ENCODE peak calls at places on chromosomes 1 and 21, in seven cellular contexts. C, G, K, H, W, A and N are unnamed samples.
A peak's percentile ranks its signal among the peaks of the same experiment; 100 is the strongest.

GRCh38 chr1:24609949-24610517 is 33.1 kb upstream of the SRRM1 start:
- DNase-seq in C (no peak), G (no peak), K (no peak), H (no peak), W (no peak), A (no peak), N (no peak)

GRCh38 chr1:29303201-29304024 is 67.1 kb downstream of the PTPRU start:
- DNase-seq in C (no peak), G (no peak), K (peak; percentile 65), H (no peak), W (no peak), A (no peak), N (peak; percentile 71)

GRCh38 chr1:43135857-43136781 is 36.0 kb downstream of the EBNA1BP2 start:
- DNase-seq in C (no peak), G (no peak), K (no peak), H (no peak), W (no peak), A (no peak), N (no peak)

GRCh38 chr1:154407021-154407865 is 2.1 kb downstream of the IL6R start:
- DNase-seq in C (no peak), G (no peak), K (no peak), H (peak; percentile 76), W (no peak), A (no peak), N (peak; percentile 63)

GRCh38 chr1:103788377-103788776 is 38.7 kb downstream of the AMY1C start:
- DNase-seq in C (no peak), G (no peak), K (no peak), H (no peak), W (no peak), A (no peak), N (no peak)

GRCh38 chr21:32560896-32561295 is 24.4 kb downstream of the TCP10L start:
- DNase-seq in C (no peak), G (no peak), K (no peak), H (no peak), W (no peak), A (no peak), N (no peak)

GRCh38 chr1:1832151-1832550 is 53.9 kb upstream of the NADK start:
- DNase-seq in C (no peak), G (no peak), K (no peak), H (no peak), W (no peak), A (no peak), N (peak; percentile 37)

GRCh38 chr1:101261629-101262028 is 24.8 kb downstream of the S1PR1 start:
- DNase-seq in C (no peak), G (no peak), K (no peak), H (no peak), W (no peak), A (no peak), N (no peak)

GRCh38 chr21:33023574-33024277 is 2.0 kb upstream of the OLIG2 start:
- DNase-seq in C (no peak), G (no peak), K (no peak), H (no peak), W (no peak), A (no peak), N (no peak)

GRCh38 chr1:21911205-21912001 is 25.7 kb downstream of the HSPG2 start:
- DNase-seq in C (no peak), G (no peak), K (peak; percentile 94), H (no peak), W (no peak), A (no peak), N (peak; percentile 80)

GRCh38 chr1:80248886-80249285 is 1242.4 kb upstream of the ADGRL4 start:
- DNase-seq in C (no peak), G (no peak), K (no peak), H (no peak), W (no peak), A (no peak), N (no peak)

GRCh38 chr1:167631987-167632680 is 2.1 kb downstream of the RCSD1 start:
- DNase-seq in C (no peak), G (no peak), K (no peak), H (no peak), W (no peak), A (no peak), N (no peak)
- H3K36me3 ChIP-seq in C (no peaks in the 10 kb centered on the region), G (no peaks in the 10 kb centered on the region), K (no peaks in the 10 kb centered on the region), H (no peaks in the 10 kb centered on the region), W (no peaks in the 10 kb centered on the region), A (peaks cover 5% of the 10 kb centered on the region), N (no peaks in the 10 kb centered on the region)

DNA sequence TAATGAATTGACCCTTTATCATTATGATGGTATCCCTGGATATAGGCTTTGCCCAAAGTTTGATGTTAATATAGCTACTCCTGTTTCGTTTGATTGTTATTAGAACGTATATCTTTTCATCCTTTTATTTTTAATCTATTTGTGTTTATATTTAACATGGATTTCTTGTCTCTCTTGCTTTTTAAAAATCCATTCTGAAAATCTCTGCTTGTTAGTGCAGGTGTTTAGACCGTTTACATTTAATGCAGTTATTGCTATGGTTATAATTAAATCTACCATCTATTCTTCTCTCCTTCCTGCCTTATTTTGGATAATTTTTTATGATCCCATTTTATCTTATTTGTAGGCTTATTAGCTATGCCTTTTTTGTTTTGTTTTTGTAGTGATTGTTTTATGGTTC is 12.4 kb downstream of the TSNAX start:
- DNase-seq in C (no peak), G (no peak), K (no peak), H (no peak), W (no peak), A (no peak), N (no peak)
- H3K36me3 ChIP-seq in C (no peaks in the 10 kb centered on the region), G (peaks cover 34% of the 10 kb centered on the region), K (peaks cover 6% of the 10 kb centered on the region), H (peaks cover 63% of the 10 kb centered on the region), W (no peaks in the 10 kb centered on the region), A (peaks cover 55% of the 10 kb centered on the region), N (no peaks in the 10 kb centered on the region)

GRCh38 chr1:236948381-236948780 is 55.9 kb downstream of the MT1HL1 start:
- DNase-seq in C (no peak), G (no peak), K (no peak), H (no peak), W (no peak), A (no peak), N (no peak)
- H3K36me3 ChIP-seq in C (no peaks in the 10 kb centered on the region), G (no peaks in the 10 kb centered on the region), K (no peaks in the 10 kb centered on the region), H (no peaks in the 10 kb centered on the region), W (no peaks in the 10 kb centered on the region), A (no peaks in the 10 kb centered on the region), N (no peaks in the 10 kb centered on the region)

DNA sequence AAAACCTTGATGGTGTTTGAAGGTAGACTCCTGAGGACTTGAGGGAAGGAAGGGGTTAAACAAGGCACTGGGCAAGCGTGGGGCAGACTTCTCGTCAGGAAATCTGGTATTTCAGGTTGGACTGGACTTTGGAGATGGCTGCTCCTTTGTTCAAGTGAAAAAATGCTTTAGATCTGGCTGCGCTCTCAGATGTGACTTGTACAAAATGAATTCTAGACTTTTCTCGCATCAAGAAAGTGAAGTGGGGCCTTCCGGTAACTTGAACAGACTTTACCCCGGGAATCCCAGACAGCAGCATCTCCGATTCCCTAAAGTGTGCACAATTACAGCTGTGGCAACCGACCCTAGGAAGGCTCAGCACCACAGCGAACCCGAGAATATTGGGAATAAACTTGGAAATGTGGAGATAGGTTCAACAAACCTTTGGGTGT is 44.3 kb upstream of the ERRFI1 start:
- DNase-seq in C (no peak), G (peak; percentile 94), K (no peak), H (no peak), W (no peak), A (no peak), N (no peak)
- H3K36me3 ChIP-seq in C (no peaks in the 10 kb centered on the region), G (no peaks in the 10 kb centered on the region), K (no peaks in the 10 kb centered on the region), H (no peaks in the 10 kb centered on the region), W (no peaks in the 10 kb centered on the region), A (no peaks in the 10 kb centered on the region), N (no peaks in the 10 kb centered on the region)

GRCh38 chr1:40075251-40075650 is 21.8 kb downstream of the PPT1 start:
- DNase-seq in C (no peak), G (no peak), K (no peak), H (no peak), W (no peak), A (no peak), N (no peak)

GRCh38 chr1:40073062-40073461 is 24.0 kb downstream of the PPT1 start:
- DNase-seq in C (no peak), G (no peak), K (no peak), H (no peak), W (no peak), A (no peak), N (no peak)

GRCh38 chr1:40076895-40077312 is 20.1 kb downstream of the PPT1 start:
- DNase-seq in C (no peak), G (no peak), K (no peak), H (no peak), W (no peak), A (no peak), N (no peak)

GRCh38 chr1:40067023-40067422 is 26.5 kb downstream of the CAP1 start:
- DNase-seq in C (no peak), G (no peak), K (no peak), H (no peak), W (no peak), A (no peak), N (no peak)

GRCh38 chr1:40072142-40072541 is 24.9 kb downstream of the PPT1 start:
- DNase-seq in C (no peak), G (no peak), K (no peak), H (no peak), W (no peak), A (no peak), N (no peak)
- H3K36me3 ChIP-seq in C (peaks cover 52% of the 10 kb centered on the region), G (peaks cover 52% of the 10 kb centered on the region), K (peaks cover 39% of the 10 kb centered on the region), H (peaks cover 99% of the 10 kb centered on the region), W (peaks cover 2% of the 10 kb centered on the region), A (peaks cover 73% of the 10 kb centered on the region), N (peaks cover 27% of the 10 kb centered on the region)

DNA sequence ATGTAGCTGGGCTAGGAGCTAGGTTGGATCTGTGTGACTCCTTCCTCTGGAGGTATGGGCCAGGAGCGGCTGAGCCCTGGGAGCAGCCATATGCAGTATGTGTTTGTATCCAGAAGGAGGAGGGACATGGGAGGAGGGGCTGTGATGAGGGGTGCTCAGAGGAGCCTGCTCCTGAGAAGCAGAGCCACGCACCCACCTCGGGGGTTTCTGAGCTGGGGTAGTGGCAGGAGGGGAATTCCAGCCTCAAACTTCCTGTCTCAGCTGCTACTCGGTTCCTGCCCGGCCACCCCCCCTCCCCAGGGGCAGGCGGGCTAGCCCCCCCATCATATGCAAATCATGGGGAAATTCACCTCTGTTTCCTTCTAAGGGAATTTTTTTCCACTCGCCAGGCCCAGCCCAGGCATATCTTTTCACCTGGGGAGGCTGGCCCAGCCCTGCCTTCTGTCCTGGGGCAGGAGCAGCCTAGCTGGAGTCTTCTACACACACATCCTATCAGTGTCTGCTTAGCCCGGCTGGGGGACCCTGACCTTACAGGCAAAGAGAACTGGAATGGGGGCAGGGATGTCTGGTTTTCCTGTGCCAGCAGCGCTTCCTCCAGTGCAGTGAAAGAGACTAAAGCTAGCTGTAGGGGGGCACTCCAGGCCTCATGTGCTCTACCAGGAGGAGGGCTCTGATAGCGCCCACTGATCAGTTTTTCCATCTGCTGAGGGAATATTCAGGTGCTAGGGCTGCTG is 3.0 kb downstream of the ZC3H12A start:
- DNase-seq in C (no peak), G (no peak), K (peak; percentile 93), H (peak; percentile 68), W (peak; percentile 69), A (peak; percentile 90), N (no peak)
- H3K36me3 ChIP-seq in C (no peaks in the 10 kb centered on the region), G (peaks cover 15% of the 10 kb centered on the region), K (peaks cover 24% of the 10 kb centered on the region), H (peaks cover 46% of the 10 kb centered on the region), W (peaks cover 9% of the 10 kb centered on the region), A (peaks cover 41% of the 10 kb centered on the region), N (no peaks in the 10 kb centered on the region)

GRCh38 chr1:156410740-156411139 is 41.7 kb downstream of the RHBG start:
- DNase-seq in C (no peak), G (no peak), K (no peak), H (no peak), W (no peak), A (no peak), N (no peak)
- H3K36me3 ChIP-seq in C (no peaks in the 10 kb centered on the region), G (no peaks in the 10 kb centered on the region), K (no peaks in the 10 kb centered on the region), H (no peaks in the 10 kb centered on the region), W (no peaks in the 10 kb centered on the region), A (no peaks in the 10 kb centered on the region), N (no peaks in the 10 kb centered on the region)